ENCODE peak calls at places on chromosomes 13 and 19, in nine cellular contexts. W is stimulated activated effector memory CD8-positive, alpha-beta T cell treated with anti-CD3 and anti-CD28 coated beads, Interleukin-12 subunit alpha, Interleukin-12 subunit beta, amount 100 ng/mL, for 72 hours; N is WERI-Rb-1; O is Caco-2; F is hepatic stellate cell; Y is naive thymus-derived CD8-positive, alpha-beta T cell; G is left ventricle myocardium inferior; S is DMS 273 treated with DMSO at 0.1 percent for 48 hours; M is LHCN-M2. X is an unnamed sample.

GRCh38 chr13:92513672-92514071 is 712.9 kb upstream of the GPC6 start:
- DNase-seq in W (no peak), N (no peak), O (no peak), F (no peak), Y (no peak), G (no peak), S (no peak), M (no peak), X (no peak)

GRCh38 chr19:28864577-28865042 is 348.3 kb downstream of the UQCRFS1 start:
- DNase-seq in W (no peak), N (no peak), O (no peak), F (no peak), Y (no peak), G (peak; percentile 66), S (no peak), M (no peak), X (no peak)

GRCh38 chr13:96673825-96674224 is 320.5 kb downstream of the OXGR1 start:
- DNase-seq in W (no peak), N (no peak), O (no peak), F (no peak), Y (no peak), G (no peak), S (no peak), M (no peak), X (no peak)

GRCh38 chr19:5292843-5293606 is 47.6 kb downstream of the PTPRS start:
- DNase-seq in W (no peak), N (peak; percentile 73), O (no peak), F (peak; percentile 97), Y (peak; percentile 69), G (peak; percentile 64), S (peak; percentile 65), M (peak; percentile 55), X (peak; percentile 95)

GRCh38 chr19:29497686-29498436 is 27.9 kb upstream of the VSTM2B start:
- DNase-seq in W (no peak), N (no peak), O (no peak), F (no peak), Y (no peak), G (no peak), S (no peak), M (no peak), X (no peak)

GRCh38 chr19:1407662-1408299 is 395 bp downstream of the DAZAP1 start:
- DNase-seq in W (peak; percentile 78), N (no peak), O (no peak), F (no peak), Y (peak; percentile 46), G (peak; percentile 44), S (no peak), M (no peak), X (no peak)

GRCh38 chr13:35356572-35356971 is 119.9 kb downstream of the MAB21L1 start:
- DNase-seq in W (no peak), N (no peak), O (no peak), F (no peak), Y (no peak), G (no peak), S (no peak), M (no peak), X (no peak)

GRCh38 chr13:37777676-37778075 is 91.9 kb downstream of the TRPC4 start:
- DNase-seq in W (no peak), N (no peak), O (no peak), F (no peak), Y (no peak), G (no peak), S (no peak), M (no peak), X (no peak)

GRCh38 chr19:18901503-18901890 is 5.5 kb upstream of the CERS1 start:
- DNase-seq in W (no peak), N (no peak), O (no peak), F (no peak), Y (no peak), G (no peak), S (no peak), M (no peak), X (no peak)

GRCh38 chr13:48235100-48235813 is 2.3 kb downstream of the ITM2B start:
- DNase-seq in W (no peak), N (no peak), O (no peak), F (no peak), Y (peak; percentile 33), G (no peak), S (peak; percentile 10), M (peak; percentile 32), X (no peak)

GRCh38 chr19:897442-898039 is 4.3 kb downstream of the RNU6-9 start:
- DNase-seq in W (no peak), N (no peak), O (no peak), F (no peak), Y (no peak), G (no peak), S (no peak), M (no peak), X (no peak)

GRCh38 chr13:77434289-77434688 is 101.2 kb upstream of the SCEL start:
- DNase-seq in W (no peak), N (no peak), O (no peak), F (no peak), Y (no peak), G (no peak), S (no peak), M (no peak), X (no peak)

GRCh38 chr19:18051887-18052286 is 34.8 kb downstream of the IL12RB1 start:
- DNase-seq in W (no peak), N (no peak), O (no peak), F (no peak), Y (no peak), G (peak; percentile 67), S (no peak), M (no peak), X (no peak)

GRCh38 chr13:44573790-44574465 is 2.2 kb downstream of the TSC22D1 start:
- DNase-seq in W (no peak), N (no peak), O (no peak), F (peak; percentile 40), Y (no peak), G (no peak), S (no peak), M (peak; percentile 48), X (no peak)

GRCh38 chr19:48760514-48761221 is 5.3 kb downstream of the FGF21 start:
- DNase-seq in W (no peak), N (no peak), O (no peak), F (no peak), Y (no peak), G (no peak), S (no peak), M (no peak), X (no peak)

GRCh38 chr13:21837841-21838551 is 167.1 kb downstream of the FGF9 start:
- DNase-seq in W (no peak), N (no peak), O (no peak), F (no peak), Y (no peak), G (no peak), S (no peak), M (peak; percentile 5), X (no peak)

GRCh38 chr19:54232552-54232934 is 9.7 kb upstream of the LILRB3 start:
- DNase-seq in W (no peak), N (no peak), O (no peak), F (no peak), Y (no peak), G (no peak), S (no peak), M (no peak), X (no peak)

GRCh38 chr13:97319088-97319487 is 97.0 kb downstream of the MBNL2 start:
- DNase-seq in W (no peak), N (no peak), O (no peak), F (no peak), Y (no peak), G (peak; percentile 25), S (no peak), M (peak; percentile 81), X (no peak)

GRCh38 chr19:39265321-39265916 is 2.8 kb upstream of the IFNL2 start:
- DNase-seq in W (no peak), N (no peak), O (no peak), F (no peak), Y (no peak), G (no peak), S (no peak), M (no peak), X (no peak)

GRCh38 chr19:34468400-34468799 is 13.2 kb upstream of the WTIP start:
- DNase-seq in W (no peak), N (no peak), O (no peak), F (no peak), Y (no peak), G (no peak), S (no peak), M (no peak), X (no peak)

GRCh38 chr13:48727252-48728011 is 73.7 kb downstream of the CYSLTR2 start:
- DNase-seq in W (no peak), N (no peak), O (no peak), F (no peak), Y (no peak), G (peak; percentile 48), S (no peak), M (peak; percentile 57), X (peak; percentile 62)

GRCh38 chr13:22592515-22592914 is 588.3 kb upstream of the SGCG start:
- DNase-seq in W (no peak), N (no peak), O (no peak), F (no peak), Y (no peak), G (no peak), S (no peak), M (peak; percentile 65), X (no peak)

GRCh38 chr19:17779281-17779930 is 15.5 kb upstream of the B3GNT3 start:
- DNase-seq in W (no peak), N (peak; percentile 50), O (no peak), F (peak; percentile 26), Y (no peak), G (no peak), S (no peak), M (peak; percentile 15), X (peak; percentile 90)

GRCh38 chr13:100536643-100537180 is 51.9 kb downstream of the GGACT start:
- DNase-seq in W (no peak), N (no peak), O (no peak), F (no peak), Y (no peak), G (no peak), S (no peak), M (no peak), X (no peak)

GRCh38 chr19:2232286-2233151 is 3.6 kb downstream of the PLEKHJ1 start:
- DNase-seq in W (no peak), N (no peak), O (no peak), F (no peak), Y (no peak), G (no peak), S (no peak), M (no peak), X (no peak)

X was measured in COLO829.